ENCODE peak calls at places on chromosomes 6 and 20, in four cellular contexts. Q is right lobe of liver, X is upper lobe of left lung, J is HepG2. A is an unnamed sample.

GRCh38 chr6:149317656-149318571 is at the start of gene TAB2:
- DNase-seq in Q (peak), X (peak), J (no peak), A (peak)

GRCh38 chr6:105733556-105734162 is 330.8 kb upstream of the PREP start:
- DNase-seq in Q (no peak), X (no peak), J (peak), A (no peak)

GRCh38 chr20:20364016-20364746 is 3.7 kb upstream of the INSM1 start:
- DNase-seq in Q (no peak), X (no peak), J (no peak), A (no peak)

GRCh38 chr6:34132486-34133185 is 13.3 kb downstream of the GRM4 start:
- DNase-seq in Q (no peak), X (no peak), J (peak), A (no peak)

GRCh38 chr6:14393910-14394309 is 276.3 kb downstream of the CD83 start:
- DNase-seq in Q (peak), X (no peak), J (no peak), A (no peak)

GRCh38 chr20:23039136-23039875 is 4.2 kb downstream of the SSTR4 start:
- DNase-seq in Q (no peak), X (no peak), J (no peak), A (no peak)

GRCh38 chr6:70103798-70104197 is 199.1 kb downstream of the COL9A1 start:
- DNase-seq in Q (no peak), X (no peak), J (no peak), A (no peak)

GRCh38 chr6:163263196-163263595 is 151.3 kb upstream of the QKI start:
- DNase-seq in Q (no peak), X (no peak), J (no peak), A (no peak)

GRCh38 chr20:48456361-48457184 is 371.2 kb downstream of the PREX1 start:
- DNase-seq in Q (no peak), X (no peak), J (no peak), A (no peak)

GRCh38 chr6:155182103-155182502 is 81.7 kb upstream of the CLDN20 start:
- DNase-seq in Q (no peak), X (no peak), J (no peak), A (no peak)

GRCh38 chr6:52160468-52161104 is 25.6 kb upstream of the IL17A start:
- DNase-seq in Q (no peak), X (no peak), J (no peak), A (no peak)

GRCh38 chr6:26029857-26030653 is 57.2 kb upstream of the HFE start:
- DNase-seq in Q (no peak), X (no peak), J (no peak), A (no peak)

GRCh38 chr6:110781522-110782200 is 33.6 kb downstream of the CDK19 start:
- DNase-seq in Q (no peak), X (no peak), J (no peak), A (no peak)

GRCh38 chr6:165468836-165469235 is 159.4 kb upstream of the C6orf118 start:
- DNase-seq in Q (no peak), X (no peak), J (no peak), A (no peak)

GRCh38 chr20:58312836-58313235 is 3.3 kb downstream of the RAB22A start:
- DNase-seq in Q (no peak), X (no peak), J (no peak), A (no peak)

GRCh38 chr20:43188861-43189613 is 669 bp downstream of the PTPRT start:
- DNase-seq in Q (no peak), X (no peak), J (no peak), A (no peak)

GRCh38 chr20:61731363-61732181 is 334.1 kb downstream of the TAF4 start:
- DNase-seq in Q (no peak), X (no peak), J (no peak), A (no peak)

GRCh38 chr6:133099573-133099972 is 141.6 kb upstream of the EYA4 start:
- DNase-seq in Q (no peak), X (no peak), J (peak), A (no peak)

GRCh38 chr6:27502508-27503435 is 29.9 kb upstream of the ZNF184 start:
- DNase-seq in Q (no peak), X (peak), J (peak), A (peak)

GRCh38 chr20:18837710-18838109 is 24.1 kb downstream of the SCP2D1 start:
- DNase-seq in Q (no peak), X (no peak), J (no peak), A (no peak)

GRCh38 chr6:166866839-166867637 is 89.3 kb downstream of the RNASET2 start:
- DNase-seq in Q (no peak), X (no peak), J (no peak), A (no peak)

GRCh38 chr20:24034820-24035219 is 46.2 kb upstream of the GGTLC1 start:
- DNase-seq in Q (peak), X (peak), J (peak), A (no peak)

GRCh38 chr20:12153616-12154015 is 235.9 kb downstream of the BTBD3 start:
- DNase-seq in Q (no peak), X (no peak), J (no peak), A (no peak)

GRCh38 chr20:57808266-57808866 is 98.6 kb upstream of the PMEPA1 start:
- DNase-seq in Q (no peak), X (no peak), J (no peak), A (no peak)

GRCh38 chr20:38935285-38935684 is 9.1 kb downstream of the FAM83D start:
- DNase-seq in Q (no peak), X (no peak), J (no peak), A (no peak)

GRCh38 chr6:34829137-34829536 is 37.3 kb downstream of the BLTP3A start:
- DNase-seq in Q (no peak), X (no peak), J (no peak), A (no peak)

GRCh38 chr6:93423542-93423941 is 4.2 kb upstream of the EPHA7 start:
- DNase-seq in Q (no peak), X (no peak), J (peak), A (peak)

GRCh38 chr20:62054451-62054953 is 11.2 kb downstream of the TAF4 start:
- DNase-seq in Q (no peak), X (no peak), J (no peak), A (peak)

GRCh38 chr6:43924222-43924702 is 154.3 kb downstream of the VEGFA start:
- DNase-seq in Q (no peak), X (no peak), J (no peak), A (no peak)

GRCh38 chr6:30926644-30927043 is 5.3 kb downstream of the SFTA2 start:
- DNase-seq in Q (no peak), X (peak), J (no peak), A (no peak)
- TF ChIP-seq POLR2A in Q (no peak), X (no peak), J (no peak), A (no peak)

GRCh38 chr6:17237246-17237645 is 43.9 kb upstream of the RBM24 start:
- DNase-seq in Q (no peak), X (no peak), J (no peak), A (no peak)
- TF ChIP-seq CTCF in Q (no peak), X (no peak), J (no peak), A (no peak)

DNA sequence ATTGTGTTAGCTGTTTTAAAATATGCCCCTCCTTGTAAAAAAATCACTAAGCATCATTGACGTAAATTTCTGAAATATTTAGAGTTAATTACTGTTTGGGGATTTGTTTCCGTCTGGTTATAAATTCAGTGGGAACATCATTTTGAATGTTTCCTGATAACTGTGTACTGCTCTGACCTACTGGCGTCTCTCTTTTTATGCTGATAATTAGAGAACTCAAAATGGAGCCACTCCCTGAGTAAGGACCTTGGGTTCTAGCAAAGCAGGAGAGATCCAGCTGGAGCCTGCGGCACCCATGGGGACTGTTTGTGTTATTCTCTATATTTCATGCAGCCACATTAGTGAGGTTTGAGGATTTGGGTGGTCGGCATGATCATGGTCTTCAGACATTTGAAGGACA is 124.9 kb downstream of the SOBP start:
- DNase-seq in Q (no peak), X (no peak), J (no peak), A (no peak)
- H3K27ac ChIP-seq in Q (no peak), X (no peak), J (no peak), A (no peak)

GRCh38 chr20:10511507-10512231 is 76.6 kb downstream of the SLX4IP start:
- DNase-seq in Q (peak), X (peak), J (peak), A (peak)

GRCh38 chr20:10511166-10511506 is 76.0 kb downstream of the SLX4IP start:
- DNase-seq in Q (no peak), X (no peak), J (no peak), A (no peak)

GRCh38 chr20:10513091-10513490 is 78.0 kb downstream of the SLX4IP start:
- DNase-seq in Q (no peak), X (no peak), J (no peak), A (no peak)

GRCh38 chr20:10516529-10516928 is 81.4 kb downstream of the SLX4IP start:
- DNase-seq in Q (no peak), X (no peak), J (no peak), A (no peak)

GRCh38 chr20:10513931-10514575 is 78.9 kb downstream of the SLX4IP start:
- DNase-seq in Q (no peak), X (no peak), J (no peak), A (no peak)
- TF ChIP-seq POLR2A in Q (no peak), X (no peak), J (no peak), A (no peak)